ENCODE peak calls at places on chromosomes 3 and 15, in nine cellular contexts. O is right lobe of liver, N is fibroblast of mammary gland, U is COR-L47, W is colonic mucosa, B is HT1080, M is neural crest cell, P is HFFc6, S is T-helper 17 cell. V is an unnamed sample.

GRCh38 chr15:65655457-65655856 is 33.7 kb downstream of the SLC24A1 start:
- DNase-seq in O (no peak), N (peak; percentile 20), U (no peak), W (no peak), B (no peak), M (no peak), P (no peak), S (no peak), V (no peak)

GRCh38 chr15:39874890-39875549 is 45.0 kb downstream of the GPR176 start:
- DNase-seq in O (no peak), N (peak; percentile 69), U (peak; percentile 50), W (peak; percentile 43), B (peak; percentile 24), M (peak; percentile 3), P (peak; percentile 31), S (no peak), V (no peak)

GRCh38 chr15:58410353-58410752 is 21.4 kb upstream of the LIPC start:
- DNase-seq in O (no peak), N (peak; percentile 27), U (peak; percentile 5), W (no peak), B (no peak), M (no peak), P (no peak), S (no peak), V (no peak)

GRCh38 chr3:65245133-65246076 is 557.6 kb upstream of the ADAMTS9 start:
- DNase-seq in O (no peak), N (peak; percentile 40), U (peak; percentile 2), W (no peak), B (no peak), M (no peak), P (no peak), S (no peak), V (no peak)

GRCh38 chr15:60798821-60799220 is 319.9 kb upstream of the ICE2 start:
- DNase-seq in O (no peak), N (peak; percentile 95), U (no peak), W (no peak), B (peak; percentile 55), M (no peak), P (peak; percentile 49), S (no peak), V (peak; percentile 75)

GRCh38 chr15:64430000-64430735 is 30.2 kb upstream of the ZNF609 start:
- DNase-seq in O (no peak), N (peak; percentile 95), U (peak; percentile 39), W (peak; percentile 20), B (peak; percentile 70), M (no peak), P (peak; percentile 71), S (peak; percentile 24), V (no peak)

GRCh38 chr3:154095832-154096421 is 25.3 kb upstream of the ARHGEF26 start:
- DNase-seq in O (no peak), N (peak; percentile 60), U (peak; percentile 8), W (no peak), B (no peak), M (no peak), P (no peak), S (no peak), V (no peak)

GRCh38 chr15:30030350-30030749 is 52.4 kb upstream of the GOLGA8J start:
- DNase-seq in O (no peak), N (peak; percentile 15), U (no peak), W (no peak), B (no peak), M (no peak), P (no peak), S (no peak), V (no peak)

GRCh38 chr15:50418041-50418583 is 6.1 kb upstream of the USP8 start:
- DNase-seq in O (no peak), N (peak; percentile 31), U (no peak), W (no peak), B (no peak), M (no peak), P (no peak), S (no peak), V (no peak)

GRCh38 chr15:31297221-31297879 is 29.3 kb upstream of the KLF13 start:
- DNase-seq in O (no peak), N (no peak), U (no peak), W (no peak), B (no peak), M (no peak), P (no peak), S (no peak), V (peak; percentile 2)

GRCh38 chr3:23431759-23432158 is 228.6 kb downstream of the UBE2E2 start:
- DNase-seq in O (no peak), N (peak; percentile 40), U (no peak), W (no peak), B (no peak), M (no peak), P (no peak), S (no peak), V (no peak)

GRCh38 chr3:46892285-46893145 is 15.0 kb downstream of the PTH1R start:
- DNase-seq in O (peak; percentile 75), N (peak; percentile 37), U (peak; percentile 20), W (peak; percentile 60), B (peak; percentile 88), M (peak; percentile 64), P (peak; percentile 70), S (no peak), V (peak; percentile 77)

GRCh38 chr15:81398910-81399551 is 25.0 kb upstream of the TMC3 start:
- DNase-seq in O (no peak), N (peak; percentile 59), U (no peak), W (no peak), B (no peak), M (no peak), P (no peak), S (no peak), V (no peak)

GRCh38 chr15:77024273-77025065 is 29.5 kb downstream of the PSTPIP1 start:
- DNase-seq in O (peak; percentile 72), N (peak; percentile 36), U (peak; percentile 14), W (peak; percentile 74), B (peak; percentile 48), M (peak; percentile 85), P (peak; percentile 21), S (peak; percentile 69), V (peak; percentile 74)

GRCh38 chr3:113008117-113008516 is 17.3 kb downstream of the GTPBP8 start:
- DNase-seq in O (no peak), N (no peak), U (no peak), W (no peak), B (no peak), M (no peak), P (peak; percentile 38), S (no peak), V (no peak)

GRCh38 chr3:44477312-44478030 is at the start of gene ZNF445:
- DNase-seq in O (peak; percentile 88), N (peak; percentile 72), U (peak; percentile 48), W (peak; percentile 80), B (peak; percentile 64), M (peak; percentile 73), P (peak; percentile 63), S (peak; percentile 64), V (peak; percentile 75)

GRCh38 chr3:46065294-46065705 is 38.0 kb upstream of the XCR1 start:
- DNase-seq in O (no peak), N (no peak), U (peak; percentile 82), W (peak; percentile 51), B (peak; percentile 37), M (no peak), P (no peak), S (peak; percentile 78), V (no peak)

GRCh38 chr3:115084686-115085085 is 62.4 kb downstream of the ZBTB20 start:
- DNase-seq in O (no peak), N (no peak), U (no peak), W (no peak), B (no peak), M (no peak), P (no peak), S (no peak), V (no peak)

GRCh38 chr15:90388462-90389182 is 580 bp downstream of the IQGAP1 start:
- DNase-seq in O (peak; percentile 85), N (peak; percentile 50), U (no peak), W (peak; percentile 75), B (peak; percentile 59), M (peak; percentile 39), P (peak; percentile 46), S (peak; percentile 43), V (peak; percentile 72)

GRCh38 chr3:71486831-71487230 is 96.7 kb downstream of the FOXP1 start:
- DNase-seq in O (no peak), N (no peak), U (no peak), W (no peak), B (no peak), M (no peak), P (no peak), S (no peak), V (no peak)

GRCh38 chr3:13533823-13534435 is 15.0 kb upstream of the FBLN2 start:
- DNase-seq in O (peak; percentile 22), N (no peak), U (no peak), W (no peak), B (no peak), M (no peak), P (no peak), S (no peak), V (no peak)

GRCh38 chr15:92074646-92075045 is 221.1 kb downstream of the SLCO3A1 start:
- DNase-seq in O (no peak), N (peak; percentile 89), U (no peak), W (no peak), B (peak; percentile 76), M (no peak), P (no peak), S (no peak), V (peak; percentile 39)

GRCh38 chr3:54970895-54971294 is 43.0 kb upstream of the LRTM1 start:
- DNase-seq in O (no peak), N (peak; percentile 72), U (no peak), W (no peak), B (peak; percentile 55), M (no peak), P (no peak), S (no peak), V (no peak)

GRCh38 chr3:57627976-57628375 is 30.8 kb upstream of the ARF4 start:
- DNase-seq in O (no peak), N (no peak), U (no peak), W (no peak), B (no peak), M (no peak), P (no peak), S (no peak), V (no peak)

GRCh38 chr15:66864086-66864830 is 162.2 kb downstream of the SMAD6 start:
- DNase-seq in O (no peak), N (no peak), U (no peak), W (peak; percentile 8), B (no peak), M (no peak), P (no peak), S (no peak), V (no peak)

GRCh38 chr3:138578141-138578540 is 15.9 kb downstream of the CEP70 start:
- DNase-seq in O (no peak), N (no peak), U (no peak), W (no peak), B (no peak), M (no peak), P (no peak), S (no peak), V (no peak)

GRCh38 chr3:17799312-17799711 is 56.9 kb upstream of the TBC1D5 start:
- DNase-seq in O (no peak), N (no peak), U (no peak), W (no peak), B (no peak), M (no peak), P (no peak), S (no peak), V (no peak)

GRCh38 chr3:99544819-99545281 is 93.5 kb upstream of the COL8A1 start:
- DNase-seq in O (no peak), N (peak; percentile 52), U (no peak), W (peak; percentile 34), B (peak; percentile 31), M (no peak), P (peak; percentile 54), S (no peak), V (peak; percentile 49)

GRCh38 chr3:52838561-52839267 is 3.9 kb upstream of the MUSTN1 start:
- DNase-seq in O (no peak), N (no peak), U (no peak), W (no peak), B (no peak), M (no peak), P (no peak), S (no peak), V (no peak)

GRCh38 chr15:71278989-71279756 is 163.9 kb downstream of the THSD4 start:
- DNase-seq in O (peak; percentile 75), N (peak; percentile 97), U (peak; percentile 87), W (peak; percentile 75), B (peak; percentile 69), M (no peak), P (peak; percentile 69), S (no peak), V (peak; percentile 85)

GRCh38 chr15:77416954-77417353 is 3.0 kb downstream of the PEAK1 start:
- DNase-seq in O (no peak), N (no peak), U (no peak), W (peak; percentile 18), B (no peak), M (no peak), P (no peak), S (no peak), V (no peak)

V was measured in adrenal gland.